ENCODE peak calls at places on chromosomes 3 and 15, in seven cellular contexts. Q is GM12865, C is HFFc6, P is H9, F is DND-41, B is cardiac muscle cell, I is GM10248. G is an unnamed sample.

GRCh38 chr3:42732196-42732828 is 29.7 kb upstream of the HHATL start:
- DNase-seq in Q (no peak), C (no peak), P (peak), F (no peak), B (peak), I (no peak), G (no peak)

GRCh38 chr15:61653110-61653509 is 407.1 kb downstream of the VPS13C start:
- DNase-seq in Q (no peak), C (no peak), P (peak), F (no peak), B (no peak), I (no peak), G (no peak)

GRCh38 chr3:70979983-70980645 is 603.4 kb downstream of the FOXP1 start:
- DNase-seq in Q (no peak), C (no peak), P (no peak), F (no peak), B (no peak), I (no peak), G (no peak)

GRCh38 chr3:8625991-8626390 is 18.6 kb downstream of the SSUH2 start:
- DNase-seq in Q (no peak), C (peak), P (no peak), F (no peak), B (no peak), I (no peak), G (peak)

GRCh38 chr3:123576119-123576518 is 8.7 kb downstream of the HACD2 start:
- DNase-seq in Q (peak), C (no peak), P (no peak), F (no peak), B (no peak), I (peak), G (peak)

GRCh38 chr3:188936597-188937107 is 235.1 kb upstream of the TPRG1 start:
- DNase-seq in Q (no peak), C (no peak), P (no peak), F (no peak), B (no peak), I (no peak), G (no peak)

GRCh38 chr3:107928084-107928445 is 162.8 kb downstream of the CD47 start:
- DNase-seq in Q (no peak), C (peak), P (peak), F (no peak), B (peak), I (no peak), G (peak)

GRCh38 chr3:45603226-45603625 is 8.7 kb downstream of the LIMD1 start:
- DNase-seq in Q (no peak), C (no peak), P (no peak), F (no peak), B (no peak), I (no peak), G (no peak)

GRCh38 chr3:82088749-82089148 is 327.3 kb upstream of the GBE1 start:
- DNase-seq in Q (peak), C (no peak), P (no peak), F (no peak), B (no peak), I (peak), G (no peak)

GRCh38 chr15:101464999-101465669 is 24.4 kb downstream of the PCSK6 start:
- DNase-seq in Q (no peak), C (no peak), P (no peak), F (no peak), B (no peak), I (no peak), G (no peak)

GRCh38 chr3:47404955-47405790 is 24.4 kb downstream of the PTPN23 start:
- DNase-seq in Q (no peak), C (no peak), P (no peak), F (no peak), B (peak), I (no peak), G (no peak)

GRCh38 chr3:130609166-130609574 is 92.2 kb downstream of the COL6A6 start:
- DNase-seq in Q (no peak), C (no peak), P (no peak), F (no peak), B (no peak), I (no peak), G (no peak)

GRCh38 chr3:126025116-126025729 is 56.2 kb downstream of the ROPN1B start:
- DNase-seq in Q (no peak), C (no peak), P (peak), F (no peak), B (no peak), I (no peak), G (no peak)

GRCh38 chr3:79872483-79872882 is 104.7 kb upstream of the ROBO1 start:
- DNase-seq in Q (no peak), C (no peak), P (no peak), F (no peak), B (no peak), I (no peak), G (no peak)

GRCh38 chr15:96324192-96324895 is 6.2 kb upstream of the NR2F2 start:
- DNase-seq in Q (no peak), C (no peak), P (no peak), F (no peak), B (no peak), I (no peak), G (no peak)

GRCh38 chr3:116053017-116053416 is 392.3 kb downstream of the LSAMP start:
- DNase-seq in Q (no peak), C (no peak), P (no peak), F (no peak), B (no peak), I (no peak), G (no peak)

GRCh38 chr15:95742836-95743235 is 587.7 kb upstream of the NR2F2 start:
- DNase-seq in Q (no peak), C (no peak), P (no peak), F (no peak), B (no peak), I (no peak), G (no peak)

GRCh38 chr3:71185733-71186455 is 397.6 kb downstream of the FOXP1 start:
- DNase-seq in Q (no peak), C (peak), P (no peak), F (no peak), B (no peak), I (no peak), G (peak)

GRCh38 chr15:101455291-101455916 is 34.1 kb downstream of the PCSK6 start:
- DNase-seq in Q (no peak), C (peak), P (no peak), F (no peak), B (no peak), I (no peak), G (peak)

GRCh38 chr3:15246186-15246585 is 40.1 kb downstream of the CAPN7 start:
- DNase-seq in Q (no peak), C (no peak), P (no peak), F (no peak), B (no peak), I (no peak), G (no peak)

GRCh38 chr3:15243822-15244482 is 37.9 kb downstream of the CAPN7 start:
- DNase-seq in Q (no peak), C (no peak), P (no peak), F (no peak), B (no peak), I (no peak), G (no peak)

GRCh38 chr3:15241341-15241740 is 35.3 kb downstream of the CAPN7 start:
- DNase-seq in Q (peak), C (no peak), P (no peak), F (peak), B (peak), I (peak), G (peak)
- TF ChIP-seq CTCF in Q (peak), C (peak), P (peak), F (peak), B (peak), I (peak), G (peak)

GRCh38 chr15:55993804-55994539 is 560 bp upstream of the NEDD4 start:
- DNase-seq in Q (no peak), C (peak), P (peak), F (no peak), B (no peak), I (peak), G (no peak)
- TF ChIP-seq CTCF in Q (no peak), C (peak), P (no peak), F (no peak), B (peak), I (no peak), G (no peak)

DNA sequence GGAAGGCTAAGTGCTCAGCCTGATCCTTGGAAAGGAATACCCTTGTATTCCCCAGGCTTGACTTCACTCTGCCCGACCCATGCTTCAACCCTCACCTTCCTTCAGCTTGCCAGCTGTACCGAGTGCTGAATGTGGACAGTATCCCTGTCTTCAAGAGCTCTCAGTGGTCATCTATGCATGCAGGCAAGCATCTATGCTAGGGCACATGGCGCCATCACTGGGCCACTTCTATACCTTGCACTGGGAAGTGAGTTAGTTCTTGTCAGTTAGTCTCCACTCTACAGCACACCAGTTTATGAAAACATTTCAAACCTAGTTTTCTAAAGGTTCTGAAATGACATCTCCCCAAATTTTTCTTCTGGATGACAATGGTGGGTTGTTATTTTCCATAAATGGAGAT is 82.0 kb upstream of the MYRIP start:
- DNase-seq in Q (no peak), C (no peak), P (no peak), F (no peak), B (no peak), I (no peak), G (no peak)
- TF ChIP-seq CTCF in Q (no peak), C (no peak), P (peak), F (no peak), B (no peak), I (no peak), G (no peak)

DNA sequence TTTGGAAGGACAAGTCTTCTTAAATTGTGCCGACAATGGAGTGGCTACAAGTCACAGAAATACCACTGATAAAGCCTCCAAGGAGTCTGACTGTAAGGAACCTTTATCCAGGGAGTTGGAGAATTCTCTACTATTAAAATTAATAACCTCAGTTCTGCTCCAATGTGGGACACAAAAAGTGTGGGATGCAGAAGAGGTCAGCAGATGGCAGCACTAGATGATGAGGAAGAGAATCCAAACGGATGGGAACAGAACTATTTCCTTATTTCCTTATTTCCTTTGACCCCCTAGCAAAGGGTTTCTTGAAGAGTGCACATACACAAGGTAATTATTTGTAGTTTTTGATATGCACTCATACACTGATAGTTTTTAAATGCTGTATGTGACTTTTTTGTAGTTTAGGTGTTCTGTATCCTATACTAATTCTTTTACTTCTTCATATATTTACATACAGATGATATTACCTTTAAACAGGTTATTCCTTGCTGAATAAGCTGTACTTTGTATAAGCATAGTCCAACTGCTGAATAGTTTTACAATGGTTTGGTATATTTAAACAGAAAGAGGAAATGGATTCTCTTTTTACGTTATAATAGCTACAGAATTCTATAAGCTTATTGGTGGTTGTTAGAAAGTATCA is 25.6 kb upstream of the NLGN1 start:
- DNase-seq in Q (no peak), C (peak), P (peak), F (no peak), B (peak), I (no peak), G (peak)
- TF ChIP-seq CTCF in Q (peak), C (peak), P (peak), F (peak), B (peak), I (peak), G (peak)

GRCh38 chr3:77191640-77192039 is 151.7 kb downstream of the ROBO2 start:
- DNase-seq in Q (no peak), C (no peak), P (no peak), F (no peak), B (no peak), I (no peak), G (no peak)

GRCh38 chr3:77189258-77189657 is 149.4 kb downstream of the ROBO2 start:
- DNase-seq in Q (no peak), C (no peak), P (no peak), F (no peak), B (no peak), I (no peak), G (no peak)

GRCh38 chr3:77189684-77190083 is 149.8 kb downstream of the ROBO2 start:
- DNase-seq in Q (no peak), C (no peak), P (no peak), F (no peak), B (no peak), I (no peak), G (no peak)

GRCh38 chr3:77190281-77190841 is 150.5 kb downstream of the ROBO2 start:
- DNase-seq in Q (no peak), C (no peak), P (no peak), F (no peak), B (no peak), I (no peak), G (no peak)

DNA sequence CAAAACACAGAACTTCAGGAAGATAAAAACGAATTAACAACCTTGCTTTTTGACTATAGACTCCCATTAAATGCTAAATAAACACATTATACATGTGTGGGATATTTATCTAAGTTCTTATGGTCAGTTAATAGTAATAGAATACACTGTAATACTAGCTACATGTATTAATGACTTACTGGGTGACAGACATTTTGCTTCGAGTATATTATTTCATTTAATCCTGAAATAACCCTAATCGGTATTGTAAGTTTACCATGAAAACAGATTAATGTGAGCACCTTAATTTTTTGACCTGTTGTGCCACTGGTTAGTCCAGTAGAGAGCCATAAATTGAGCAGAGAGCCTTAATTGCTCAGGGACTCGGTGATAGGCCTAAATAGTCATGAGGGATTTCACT is 151.1 kb downstream of the ROBO2 start:
- DNase-seq in Q (no peak), C (no peak), P (no peak), F (no peak), B (no peak), I (no peak), G (no peak)
- TF ChIP-seq CTCF in Q (no peak), C (no peak), P (no peak), F (no peak), B (no peak), I (no peak), G (no peak)

DNA sequence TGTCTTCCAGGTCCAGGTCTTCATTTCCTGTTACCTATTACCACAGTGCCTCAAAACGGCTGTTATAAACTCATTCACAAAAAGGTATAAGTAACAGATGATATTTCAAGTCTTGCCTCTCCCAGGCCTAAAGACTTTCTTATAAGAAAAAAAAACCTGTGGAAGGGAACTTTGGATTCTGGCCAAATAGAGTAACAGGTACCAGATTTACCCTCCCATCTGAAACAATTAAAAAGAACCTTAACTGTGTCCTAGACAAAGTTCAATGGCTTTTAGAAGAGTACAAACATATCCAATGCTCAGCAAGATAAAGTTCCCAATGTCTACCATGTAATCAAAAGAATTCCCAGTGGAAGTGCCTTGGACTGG is 22.6 kb downstream of the BHLHE40 start:
- DNase-seq in Q (no peak), C (no peak), P (no peak), F (no peak), B (no peak), I (no peak), G (no peak)
- TF ChIP-seq CTCF in Q (no peak), C (no peak), P (no peak), F (no peak), B (no peak), I (no peak), G (no peak)

DNA sequence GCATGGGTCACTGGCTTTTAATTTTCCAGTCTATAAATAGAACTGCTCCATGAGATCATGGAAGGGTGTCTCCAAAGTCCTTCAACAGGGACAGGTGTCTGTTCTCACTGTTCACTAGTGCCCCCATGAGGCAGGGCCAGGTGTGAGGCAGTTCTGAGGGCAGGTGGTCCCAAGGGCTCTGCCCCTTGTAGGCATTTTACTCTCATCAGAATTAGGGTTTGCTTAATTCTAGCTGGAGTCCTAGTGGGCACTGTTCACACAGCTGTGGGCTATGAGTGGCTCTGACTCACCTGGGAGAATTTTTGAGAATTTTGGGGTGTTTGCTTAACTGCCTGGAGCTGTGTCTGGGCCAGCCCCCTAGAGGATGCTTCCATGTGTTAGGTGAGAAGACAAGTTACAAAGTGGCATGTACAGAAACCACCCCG is 248.0 kb upstream of the LYSMD4 start:
- DNase-seq in Q (no peak), C (no peak), P (no peak), F (no peak), B (no peak), I (no peak), G (peak)
- TF ChIP-seq CTCF in Q (no peak), C (no peak), P (peak), F (peak), B (peak), I (no peak), G (no peak)

GRCh38 chr3:61927332-61927731 is 366.0 kb downstream of the PTPRG start:
- DNase-seq in Q (no peak), C (peak), P (no peak), F (peak), B (no peak), I (no peak), G (no peak)
- TF ChIP-seq CTCF in Q (no peak), C (no peak), P (no peak), F (no peak), B (no peak), I (no peak), G (no peak)